ENCODE peak calls at places on chromosomes 5 and 9, in nine cellular contexts. U is astrocyte, X is lower lobe of right lung, I is fibroblast of lung, H is fibroblast of pulmonary artery, V is PC-9, E is epithelial cell of esophagus, A is esophagus muscularis mucosa, D is mesothelial cell of epicardium. R is an unnamed sample.

GRCh38 chr5:88377240-88377639 is 108.6 kb upstream of the TMEM161B start:
- DNase-seq in E (no peak), U (no peak), A (no peak), I (no peak), X (no peak), H (no peak), V (no peak), D (no peak), R (no peak)

GRCh38 chr9:38432922-38433510 is 8.8 kb upstream of the IGFBPL1 start:
- DNase-seq in E (peak), X (no peak), U (peak), I (peak), H (peak), V (peak), D (no peak), A (no peak), R (peak)

GRCh38 chr9:83106272-83106671 is 43.3 kb upstream of the RASEF start:
- DNase-seq in H (no peak), E (no peak), A (no peak), U (no peak), V (no peak), X (no peak), I (peak), D (no peak), R (no peak)

GRCh38 chr5:129951039-129951438 is 46.8 kb downstream of the CHSY3 start:
- DNase-seq in H (no peak), D (no peak), U (no peak), E (no peak), I (no peak), A (no peak), V (no peak), X (no peak), R (no peak)

GRCh38 chr5:180067986-180068385 is 3.6 kb downstream of the RNF130 start:
- DNase-seq in H (no peak), I (no peak), E (no peak), U (no peak), X (no peak), V (no peak), A (no peak), D (no peak), R (no peak)

GRCh38 chr5:120465281-120465961 is 1.3 kb downstream of the PRR16 start:
- DNase-seq in V (no peak), H (no peak), U (peak), D (peak), X (no peak), E (peak), A (no peak), I (peak), R (peak)

GRCh38 chr5:103490340-103490739 is 72.2 kb downstream of the NUDT12 start:
- DNase-seq in U (no peak), H (no peak), V (no peak), I (no peak), D (no peak), X (no peak), E (no peak), A (no peak), R (no peak)

GRCh38 chr5:30890377-30890776 is 303.1 kb upstream of the CDH6 start:
- DNase-seq in A (no peak), H (no peak), V (no peak), D (no peak), E (no peak), I (peak), U (no peak), X (no peak), R (no peak)

GRCh38 chr5:32687167-32687831 is 23.8 kb upstream of the NPR3 start:
- DNase-seq in E (no peak), A (peak), X (no peak), D (no peak), U (peak), H (peak), I (peak), V (no peak), R (no peak)

GRCh38 chr9:10252174-10252573 is 360.6 kb downstream of the PTPRD start:
- DNase-seq in V (no peak), I (peak), X (no peak), E (peak), U (peak), H (no peak), D (no peak), A (no peak), R (no peak)

GRCh38 chr5:65172486-65173129 is 309.1 kb downstream of the ADAMTS6 start:
- DNase-seq in I (peak), E (peak), D (no peak), U (peak), V (no peak), X (no peak), H (no peak), A (no peak), R (no peak)

GRCh38 chr9:75185585-75186170 is 97.4 kb downstream of the OSTF1 start:
- DNase-seq in I (peak), U (no peak), E (peak), D (no peak), H (peak), X (peak), V (no peak), A (no peak), R (no peak)

GRCh38 chr5:150497274-150497988 is 10.5 kb upstream of the NDST1 start:
- DNase-seq in H (peak), X (no peak), A (no peak), I (peak), E (peak), D (no peak), V (peak), U (peak), R (peak)

GRCh38 chr5:6812800-6813731 is 99.8 kb downstream of the TENT4A start:
- DNase-seq in V (peak), A (peak), D (no peak), X (no peak), U (peak), I (peak), E (peak), H (peak), R (peak)

GRCh38 chr9:38047301-38048251 is 21.5 kb downstream of the SHB start:
- DNase-seq in A (no peak), V (peak), I (peak), X (peak), E (peak), H (peak), U (peak), D (peak), R (no peak)

GRCh38 chr5:145245354-145245753 is 589.8 kb downstream of the PRELID2 start:
- DNase-seq in A (no peak), V (no peak), X (no peak), U (no peak), H (peak), I (peak), E (no peak), D (no peak), R (no peak)

GRCh38 chr5:114018178-114018577 is 343.7 kb upstream of the KCNN2 start:
- DNase-seq in H (no peak), I (no peak), V (no peak), E (no peak), U (no peak), D (no peak), A (no peak), X (no peak), R (no peak)

GRCh38 chr9:93681316-93682154 is 105.2 kb downstream of the PHF2 start:
- DNase-seq in U (no peak), H (no peak), A (peak), I (no peak), E (no peak), X (no peak), D (peak), V (no peak), R (peak)

GRCh38 chr9:134327671-134328231 is 1.5 kb downstream of the RXRA start:
- DNase-seq in E (peak), X (peak), D (no peak), A (no peak), U (no peak), H (no peak), I (no peak), V (no peak), R (no peak)

GRCh38 chr9:137605146-137606004 is at the start of gene ARRDC1:
- DNase-seq in A (peak), U (peak), X (peak), V (peak), I (peak), E (peak), D (peak), H (peak), R (peak)

GRCh38 chr5:1185652-1186350 is 15.6 kb upstream of the SLC6A19 start:
- DNase-seq in D (no peak), V (no peak), E (no peak), H (no peak), U (no peak), X (peak), I (no peak), A (no peak), R (no peak)

GRCh38 chr5:5145651-5146529 is 5.8 kb downstream of the ADAMTS16 start:
- DNase-seq in I (peak), V (peak), E (no peak), H (no peak), X (no peak), A (no peak), D (no peak), U (peak), R (no peak)

GRCh38 chr9:36192196-36192595 is 1.5 kb downstream of the CLTA start:
- DNase-seq in H (no peak), A (no peak), U (no peak), E (peak), V (no peak), X (no peak), I (no peak), D (no peak), R (no peak)

GRCh38 chr9:130539473-130540223 is 39.7 kb upstream of the FUBP3 start:
- DNase-seq in D (no peak), E (peak), X (no peak), V (peak), A (no peak), I (peak), U (peak), H (peak), R (no peak)

GRCh38 chr5:75050415-75050814 is 1.9 kb downstream of the GCNT4 start:
- DNase-seq in A (no peak), U (no peak), V (no peak), E (peak), X (no peak), D (no peak), I (no peak), H (peak), R (no peak)

GRCh38 chr5:51279983-51280382 is 103.3 kb upstream of the ISL1 start:
- DNase-seq in D (peak), E (peak), X (no peak), H (no peak), I (no peak), A (no peak), U (no peak), V (no peak), R (no peak)

GRCh38 chr5:72850113-72850512 is 33.7 kb downstream of the TNPO1 start:
- DNase-seq in H (no peak), U (no peak), V (no peak), I (no peak), X (no peak), E (no peak), D (no peak), A (no peak), R (no peak)

GRCh38 chr5:174419523-174420132 is 304.8 kb upstream of the MSX2 start:
- DNase-seq in I (peak), D (peak), U (peak), V (peak), A (peak), X (peak), H (peak), E (peak), R (peak)

GRCh38 chr5:127184841-127185240 is 105.8 kb upstream of the MEGF10 start:
- DNase-seq in U (no peak), D (no peak), H (no peak), E (no peak), A (no peak), V (no peak), I (no peak), X (no peak), R (no peak)

GRCh38 chr9:134052491-134052890 is 15.3 kb downstream of the BRD3 start:
- DNase-seq in X (no peak), A (no peak), I (no peak), E (no peak), V (no peak), U (no peak), H (no peak), D (no peak), R (no peak)

DNA sequence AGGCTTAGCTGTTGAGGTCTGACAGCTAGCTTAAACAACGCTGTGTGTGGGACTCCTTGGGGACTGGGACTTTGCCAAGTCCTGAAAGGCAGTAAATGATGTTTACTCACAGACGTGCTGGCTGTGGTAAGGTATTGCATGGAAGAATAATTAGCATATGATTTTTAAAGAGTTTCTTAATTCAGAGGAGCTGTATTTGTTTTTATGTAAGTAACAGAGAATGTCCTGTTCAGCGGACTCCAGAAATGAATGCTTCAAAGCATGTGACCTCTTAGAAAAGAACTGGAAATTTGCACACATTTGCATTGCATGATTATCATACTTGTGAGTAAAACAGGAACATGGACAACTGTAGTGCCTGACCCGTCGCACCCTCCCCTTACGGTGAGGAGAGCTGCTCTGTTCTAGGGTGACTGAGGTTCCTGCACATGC is 156.9 kb upstream of the CD180 start:
- DNase-seq in X (no peak), V (no peak), A (no peak), I (peak), D (no peak), H (peak), U (peak), E (no peak), R (no peak)
- TF ChIP-seq CTCF in X (no peak), V (no peak), A (no peak), I (no peak), D (no peak), H (no peak), U (no peak), E (no peak), R (no peak)

GRCh38 chr5:168364151-168364661 is 72.8 kb downstream of the WWC1 start:
- DNase-seq in D (no peak), X (no peak), I (peak), H (no peak), U (peak), E (peak), A (no peak), V (peak), R (no peak)

GRCh38 chr5:168364738-168365550 is 73.5 kb downstream of the WWC1 start:
- DNase-seq in X (peak), H (peak), V (peak), I (peak), E (peak), U (peak), A (no peak), D (no peak), R (no peak)

GRCh38 chr5:168368854-168369253 is 77.4 kb downstream of the WWC1 start:
- DNase-seq in H (no peak), E (no peak), X (no peak), A (no peak), I (no peak), U (no peak), V (no peak), D (no peak), R (no peak)

GRCh38 chr5:168366124-168366523 is 74.7 kb downstream of the WWC1 start:
- DNase-seq in V (peak), H (peak), D (no peak), X (no peak), U (peak), E (peak), I (peak), A (no peak), R (no peak)

DNA sequence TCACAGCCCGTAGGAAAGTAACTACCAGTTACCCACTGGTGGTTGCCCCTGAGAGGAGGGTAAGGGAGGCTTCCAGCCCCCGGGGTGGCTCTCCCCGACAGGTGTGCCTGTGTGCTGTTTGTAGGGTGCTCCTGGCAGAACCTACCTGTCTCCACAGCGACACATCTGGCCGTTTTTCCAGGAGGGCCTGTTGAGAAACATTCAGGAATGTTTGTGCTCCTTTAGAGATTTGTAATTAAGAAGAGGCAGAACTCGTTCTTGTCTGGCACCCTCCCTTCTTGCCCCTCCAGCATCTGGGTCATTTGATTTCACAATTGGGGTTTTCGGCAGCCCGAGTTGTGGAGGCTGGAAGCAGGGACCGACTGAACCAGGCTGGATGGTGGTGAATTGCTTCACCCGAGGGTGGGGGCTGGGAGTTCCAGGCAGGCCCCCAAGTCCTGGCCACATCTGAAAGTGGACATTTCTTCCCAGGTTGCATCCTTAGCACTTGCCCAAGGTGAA is 74.2 kb downstream of the WWC1 start:
- DNase-seq in X (peak), H (peak), E (peak), U (peak), D (peak), A (no peak), V (peak), I (peak), R (no peak)
- TF ChIP-seq CTCF in X (peak), H (peak), E (peak), U (peak), D (peak), A (no peak), V (peak), I (peak), R (no peak)

DNA sequence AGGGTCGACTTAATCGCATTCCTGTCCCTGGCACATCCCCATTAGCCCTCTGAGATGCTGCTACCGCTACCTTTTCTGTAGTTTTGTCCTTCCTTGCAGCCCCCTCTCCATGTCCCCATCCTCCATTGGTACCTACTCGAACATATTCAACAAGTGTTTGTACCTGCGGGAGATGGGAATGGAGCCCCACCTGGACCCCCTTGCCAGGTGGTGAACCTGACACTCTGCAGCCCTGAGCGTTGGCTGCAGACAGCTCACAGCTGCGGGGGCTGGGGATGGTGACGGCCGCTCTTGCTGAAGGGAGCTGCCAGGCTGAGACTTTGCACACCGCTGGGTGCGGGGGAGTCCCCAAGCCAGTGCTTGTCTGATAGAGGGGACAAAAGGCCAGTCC is 96.3 kb upstream of the DAP start:
- DNase-seq in H (no peak), A (no peak), I (no peak), D (no peak), X (no peak), E (no peak), U (no peak), V (no peak), R (no peak)
- TF ChIP-seq CTCF in H (no peak), A (no peak), I (no peak), D (peak), X (no peak), E (no peak), U (no peak), V (peak), R (peak)

GRCh38 chr9:95505676-95506437 is 10.9 kb downstream of the PTCH1 start:
- DNase-seq in I (peak), A (no peak), D (peak), V (peak), E (peak), X (no peak), U (peak), H (peak), R (no peak)

GRCh38 chr9:95503369-95503768 is 13.4 kb downstream of the PTCH1 start:
- DNase-seq in A (no peak), D (no peak), H (no peak), E (no peak), I (no peak), U (no peak), X (no peak), V (no peak), R (no peak)

GRCh38 chr9:95506438-95506691 is 10.4 kb downstream of the PTCH1 start:
- DNase-seq in E (peak), H (peak), V (no peak), D (no peak), I (peak), X (no peak), A (no peak), U (peak), R (no peak)

GRCh38 chr9:95505072-95505471 is 11.7 kb downstream of the PTCH1 start:
- DNase-seq in U (no peak), A (no peak), I (no peak), E (no peak), V (no peak), D (no peak), H (no peak), X (no peak), R (no peak)

GRCh38 chr9:95504053-95504963 is 12.5 kb downstream of the PTCH1 start:
- DNase-seq in D (no peak), X (no peak), U (no peak), A (no peak), V (peak), I (peak), E (peak), H (peak), R (no peak)
- TF ChIP-seq CTCF in D (no peak), X (no peak), U (no peak), A (no peak), V (no peak), I (peak), E (no peak), H (no peak), R (no peak)